ENCODE peak calls at places on chromosomes 11 and 22, in ten cellular contexts. One of them, this sample, is unnamed.
A peak's percentile ranks its signal among the peaks of the same experiment; 100 is the strongest.

GRCh38 chr11:88246680-88247079 is 71.4 kb upstream of the RAB38 start:
- DNase-seq in stimulated activated CD4-positive, alpha-beta T cell treated with anti-CD3 and anti-CD28 coated beads, Interleukin-2, amount 100 ng/mL, for 24 hours: no peak
- DNase-seq in mucosa of descending colon: no peak
- DNase-seq in CD4-positive, alpha-beta T cell: no peak
- DNase-seq in effector memory CD8-positive, alpha-beta T cell: no peak
- DNase-seq in naive B cell: no peak
- DNase-seq in epithelial cell of prostate: peak; percentile 73
- DNase-seq in activated CD8-positive, alpha-beta T cell treated with anti-CD3 and anti-CD28 coated beads for 36 hours: no peak
- DNase-seq in M059J: peak; percentile 76
- DNase-seq in NCI-H510A treated with DMSO at 0.1 percent for 48 hours: no peak
- DNase-seq in this sample: no peak

GRCh38 chr22:49462795-49463194 is 364.9 kb downstream of the BRD1 start:
- DNase-seq in stimulated activated CD4-positive, alpha-beta T cell treated with anti-CD3 and anti-CD28 coated beads, Interleukin-2, amount 100 ng/mL, for 24 hours: no peak
- DNase-seq in mucosa of descending colon: no peak
- DNase-seq in CD4-positive, alpha-beta T cell: no peak
- DNase-seq in effector memory CD8-positive, alpha-beta T cell: no peak
- DNase-seq in naive B cell: no peak
- DNase-seq in epithelial cell of prostate: no peak
- DNase-seq in activated CD8-positive, alpha-beta T cell treated with anti-CD3 and anti-CD28 coated beads for 36 hours: peak; percentile 16
- DNase-seq in M059J: peak; percentile 7
- DNase-seq in NCI-H510A treated with DMSO at 0.1 percent for 48 hours: no peak
- DNase-seq in this sample: peak; percentile 91

GRCh38 chr11:105767945-105768344 is 158.1 kb downstream of the GRIA4 start:
- DNase-seq in stimulated activated CD4-positive, alpha-beta T cell treated with anti-CD3 and anti-CD28 coated beads, Interleukin-2, amount 100 ng/mL, for 24 hours: no peak
- DNase-seq in mucosa of descending colon: no peak
- DNase-seq in CD4-positive, alpha-beta T cell: no peak
- DNase-seq in effector memory CD8-positive, alpha-beta T cell: no peak
- DNase-seq in naive B cell: no peak
- DNase-seq in epithelial cell of prostate: no peak
- DNase-seq in activated CD8-positive, alpha-beta T cell treated with anti-CD3 and anti-CD28 coated beads for 36 hours: no peak
- DNase-seq in M059J: no peak
- DNase-seq in NCI-H510A treated with DMSO at 0.1 percent for 48 hours: no peak
- DNase-seq in this sample: no peak

GRCh38 chr11:72700026-72700610 is 25.9 kb upstream of the PDE2A start:
- DNase-seq in stimulated activated CD4-positive, alpha-beta T cell treated with anti-CD3 and anti-CD28 coated beads, Interleukin-2, amount 100 ng/mL, for 24 hours: no peak
- DNase-seq in mucosa of descending colon: no peak
- DNase-seq in CD4-positive, alpha-beta T cell: no peak
- DNase-seq in effector memory CD8-positive, alpha-beta T cell: no peak
- DNase-seq in naive B cell: no peak
- DNase-seq in epithelial cell of prostate: no peak
- DNase-seq in activated CD8-positive, alpha-beta T cell treated with anti-CD3 and anti-CD28 coated beads for 36 hours: no peak
- DNase-seq in M059J: peak; percentile 69
- DNase-seq in NCI-H510A treated with DMSO at 0.1 percent for 48 hours: no peak
- DNase-seq in this sample: no peak

GRCh38 chr11:71139516-71140205 is 112.7 kb downstream of the SHANK2 start:
- DNase-seq in stimulated activated CD4-positive, alpha-beta T cell treated with anti-CD3 and anti-CD28 coated beads, Interleukin-2, amount 100 ng/mL, for 24 hours: no peak
- DNase-seq in mucosa of descending colon: peak; percentile 16
- DNase-seq in CD4-positive, alpha-beta T cell: no peak
- DNase-seq in effector memory CD8-positive, alpha-beta T cell: no peak
- DNase-seq in naive B cell: no peak
- DNase-seq in epithelial cell of prostate: no peak
- DNase-seq in activated CD8-positive, alpha-beta T cell treated with anti-CD3 and anti-CD28 coated beads for 36 hours: no peak
- DNase-seq in M059J: no peak
- DNase-seq in NCI-H510A treated with DMSO at 0.1 percent for 48 hours: no peak
- DNase-seq in this sample: no peak

GRCh38 chr22:10741210-10741609 is 4786.8 kb upstream of the OR11H1 start:
- DNase-seq in stimulated activated CD4-positive, alpha-beta T cell treated with anti-CD3 and anti-CD28 coated beads, Interleukin-2, amount 100 ng/mL, for 24 hours: no peak
- DNase-seq in mucosa of descending colon: no peak
- DNase-seq in CD4-positive, alpha-beta T cell: no peak
- DNase-seq in effector memory CD8-positive, alpha-beta T cell: no peak
- DNase-seq in naive B cell: no peak
- DNase-seq in epithelial cell of prostate: no peak
- DNase-seq in activated CD8-positive, alpha-beta T cell treated with anti-CD3 and anti-CD28 coated beads for 36 hours: no peak
- DNase-seq in M059J: no peak
- DNase-seq in NCI-H510A treated with DMSO at 0.1 percent for 48 hours: no peak
- DNase-seq in this sample: no peak

GRCh38 chr22:20199906-20200305 is 49.1 kb upstream of the CCDC188 start:
- DNase-seq in stimulated activated CD4-positive, alpha-beta T cell treated with anti-CD3 and anti-CD28 coated beads, Interleukin-2, amount 100 ng/mL, for 24 hours: no peak
- DNase-seq in mucosa of descending colon: no peak
- DNase-seq in CD4-positive, alpha-beta T cell: no peak
- DNase-seq in effector memory CD8-positive, alpha-beta T cell: no peak
- DNase-seq in naive B cell: no peak
- DNase-seq in epithelial cell of prostate: no peak
- DNase-seq in activated CD8-positive, alpha-beta T cell treated with anti-CD3 and anti-CD28 coated beads for 36 hours: no peak
- DNase-seq in M059J: no peak
- DNase-seq in NCI-H510A treated with DMSO at 0.1 percent for 48 hours: no peak
- DNase-seq in this sample: no peak

GRCh38 chr11:126135182-126136176 is 72.8 kb upstream of the CDON start:
- DNase-seq in stimulated activated CD4-positive, alpha-beta T cell treated with anti-CD3 and anti-CD28 coated beads, Interleukin-2, amount 100 ng/mL, for 24 hours: no peak
- DNase-seq in mucosa of descending colon: no peak
- DNase-seq in CD4-positive, alpha-beta T cell: no peak
- DNase-seq in effector memory CD8-positive, alpha-beta T cell: no peak
- DNase-seq in naive B cell: no peak
- DNase-seq in epithelial cell of prostate: no peak
- DNase-seq in activated CD8-positive, alpha-beta T cell treated with anti-CD3 and anti-CD28 coated beads for 36 hours: no peak
- DNase-seq in M059J: no peak
- DNase-seq in NCI-H510A treated with DMSO at 0.1 percent for 48 hours: no peak
- DNase-seq in this sample: no peak

GRCh38 chr11:30876656-30877371 is 290.7 kb upstream of the MPPED2 start:
- DNase-seq in stimulated activated CD4-positive, alpha-beta T cell treated with anti-CD3 and anti-CD28 coated beads, Interleukin-2, amount 100 ng/mL, for 24 hours: no peak
- DNase-seq in mucosa of descending colon: no peak
- DNase-seq in CD4-positive, alpha-beta T cell: no peak
- DNase-seq in effector memory CD8-positive, alpha-beta T cell: no peak
- DNase-seq in naive B cell: no peak
- DNase-seq in epithelial cell of prostate: no peak
- DNase-seq in activated CD8-positive, alpha-beta T cell treated with anti-CD3 and anti-CD28 coated beads for 36 hours: no peak
- DNase-seq in M059J: no peak
- DNase-seq in NCI-H510A treated with DMSO at 0.1 percent for 48 hours: no peak
- DNase-seq in this sample: no peak

GRCh38 chr11:77206264-77207018 is 78.4 kb downstream of the MYO7A start:
- DNase-seq in stimulated activated CD4-positive, alpha-beta T cell treated with anti-CD3 and anti-CD28 coated beads, Interleukin-2, amount 100 ng/mL, for 24 hours: no peak
- DNase-seq in mucosa of descending colon: no peak
- DNase-seq in CD4-positive, alpha-beta T cell: no peak
- DNase-seq in effector memory CD8-positive, alpha-beta T cell: no peak
- DNase-seq in naive B cell: no peak
- DNase-seq in epithelial cell of prostate: no peak
- DNase-seq in activated CD8-positive, alpha-beta T cell treated with anti-CD3 and anti-CD28 coated beads for 36 hours: no peak
- DNase-seq in M059J: no peak
- DNase-seq in NCI-H510A treated with DMSO at 0.1 percent for 48 hours: no peak
- DNase-seq in this sample: peak; percentile 23

This sample was measured in NB4.